ENCODE peak calls at places on chromosomes 2 and 18, in seven cellular contexts. K is T-cell; H is activated naive CD8-positive, alpha-beta T cell treated with anti-CD3 and anti-CD28 coated beads for 36 hours; N is ureter; I is stimulated activated CD8-positive, alpha-beta memory T cell treated with anti-CD3 and anti-CD28 coated beads, Interleukin-15, amount 100 ng/mL, for 4 hours; M is Calu3; S is CD8-positive, alpha-beta T cell. E is an unnamed sample.

GRCh38 chr2:187493180-187493579 is 45.1 kb upstream of the CALCRL start:
- DNase-seq in H (no peak), K (no peak), I (no peak), M (no peak), N (no peak), S (no peak), E (no peak)

GRCh38 chr2:215352602-215353001 is 40.7 kb downstream of the ATIC start:
- DNase-seq in I (no peak), M (no peak), S (no peak), K (no peak), H (no peak), N (no peak), E (no peak)

GRCh38 chr2:17962874-17963273 is 84.4 kb downstream of the KCNS3 start:
- DNase-seq in S (no peak), N (no peak), H (no peak), I (no peak), M (no peak), K (no peak), E (peak)

GRCh38 chr2:95374916-95375471 is 27.5 kb upstream of the FAHD2A start:
- DNase-seq in S (no peak), K (no peak), N (peak), I (no peak), M (no peak), H (no peak), E (no peak)

GRCh38 chr2:105179469-105180372 is 61.8 kb upstream of the GPR45 start:
- DNase-seq in H (no peak), N (peak), K (no peak), I (no peak), M (peak), S (no peak), E (no peak)

GRCh38 chr2:10223471-10223870 is 79.2 kb upstream of the HPCAL1 start:
- DNase-seq in I (no peak), H (no peak), K (no peak), N (no peak), M (no peak), S (no peak), E (no peak)

GRCh38 chr2:63058742-63059433 is 8.3 kb downstream of the OTX1 start:
- DNase-seq in H (no peak), N (no peak), I (no peak), K (no peak), S (no peak), M (no peak), E (no peak)

GRCh38 chr2:113977660-113978523 is 88.0 kb downstream of the ACTR3 start:
- DNase-seq in S (no peak), K (no peak), H (peak), N (no peak), M (peak), I (no peak), E (no peak)

GRCh38 chr2:190879474-190880373 is 897 bp upstream of the GLS start:
- DNase-seq in K (no peak), H (peak), S (peak), M (no peak), N (no peak), I (peak), E (no peak)

GRCh38 chr2:26178746-26179436 is 6.0 kb downstream of the GAREM2 start:
- DNase-seq in H (no peak), S (no peak), M (no peak), K (no peak), N (no peak), I (no peak), E (no peak)

GRCh38 chr2:218993345-218994315 is at the start of gene CRYBA2:
- DNase-seq in H (no peak), K (no peak), S (no peak), M (peak), I (no peak), N (no peak), E (no peak)

GRCh38 chr2:64819774-64820688 is 166.3 kb upstream of the SERTAD2 start:
- DNase-seq in H (peak), N (no peak), S (peak), M (no peak), I (peak), K (peak), E (no peak)

GRCh38 chr18:7366597-7366996 is 135.7 kb downstream of the LRRC30 start:
- DNase-seq in M (no peak), H (no peak), S (no peak), N (no peak), I (no peak), K (no peak), E (no peak)

GRCh38 chr2:157760949-157761348 is 115.2 kb downstream of the ACVR1 start:
- DNase-seq in I (no peak), M (no peak), K (no peak), S (no peak), N (no peak), H (no peak), E (no peak)

GRCh38 chr2:151051584-151052220 is 210.0 kb downstream of the RBM43 start:
- DNase-seq in S (no peak), I (no peak), H (no peak), M (peak), K (no peak), N (no peak), E (no peak)

GRCh38 chr2:45595724-45596435 is 15.2 kb downstream of the SRBD1 start:
- DNase-seq in K (no peak), I (no peak), N (no peak), S (no peak), M (no peak), H (no peak), E (no peak)

GRCh38 chr18:49096021-49096420 is 145.3 kb upstream of the SMAD7 start:
- DNase-seq in I (no peak), H (no peak), S (no peak), K (no peak), M (no peak), N (no peak), E (no peak)

GRCh38 chr2:22359020-22359672 is 1025.8 kb upstream of the KLHL29 start:
- DNase-seq in K (no peak), I (no peak), H (no peak), S (no peak), M (no peak), N (no peak), E (no peak)

GRCh38 chr2:234969329-234970157 is 17.7 kb downstream of the SH3BP4 start:
- DNase-seq in K (no peak), M (no peak), S (no peak), I (no peak), H (no peak), N (no peak), E (no peak)

GRCh38 chr18:10215444-10215843 is 239.0 kb upstream of the APCDD1 start:
- DNase-seq in M (no peak), I (no peak), N (no peak), H (no peak), S (no peak), K (no peak), E (no peak)

GRCh38 chr2:3728104-3729054 is 25.0 kb downstream of the DCDC2C start:
- DNase-seq in N (no peak), K (no peak), H (no peak), M (peak), I (no peak), S (no peak), E (no peak)

GRCh38 chr2:186695081-186695756 is 1.4 kb downstream of the FAM171B start:
- DNase-seq in I (no peak), K (no peak), S (no peak), H (no peak), M (no peak), N (no peak), E (no peak)

GRCh38 chr18:77300579-77300978 is 50.9 kb downstream of the GALR1 start:
- DNase-seq in K (no peak), I (no peak), H (no peak), S (no peak), N (no peak), M (no peak), E (no peak)

GRCh38 chr2:51219468-51219867 is 187.5 kb upstream of the NRXN1 start:
- DNase-seq in H (no peak), M (no peak), I (no peak), K (no peak), S (no peak), N (no peak), E (no peak)

GRCh38 chr18:74674487-74674886 is 76.8 kb downstream of the ZNF407 start:
- DNase-seq in S (no peak), H (no peak), N (no peak), M (no peak), K (no peak), I (no peak), E (no peak)

GRCh38 chr2:40158781-40159180 is 293.1 kb downstream of the SLC8A1 start:
- DNase-seq in M (no peak), I (no peak), H (no peak), S (no peak), K (no peak), N (no peak), E (no peak)

GRCh38 chr2:112891333-112891950 is 19.5 kb upstream of the IL37 start:
- DNase-seq in N (no peak), H (no peak), I (no peak), S (no peak), K (no peak), M (peak), E (no peak)

GRCh38 chr2:73830871-73831401 is 2.2 kb downstream of the STAMBP start:
- DNase-seq in N (no peak), S (no peak), H (peak), I (peak), K (no peak), M (no peak), E (no peak)

GRCh38 chr2:136718273-136718672 is 47.1 kb upstream of the THSD7B start:
- DNase-seq in N (no peak), M (no peak), H (no peak), S (no peak), K (no peak), I (no peak), E (no peak)

GRCh38 chr2:236871500-236872001 is 214.1 kb upstream of the COPS8 start:
- DNase-seq in N (peak), M (peak), S (no peak), I (no peak), K (no peak), H (no peak), E (peak)

E was measured in vagina.